ENCODE peak calls at places on chromosomes 11 and 22, in four cellular contexts. M is HCEC 1CT; D is activated CD4-positive, alpha-beta T cell treated with anti-CD3 and anti-CD28 coated beads, Interleukin-2, amount 50 U/mL, for 24 hours; G is KG1. H is an unnamed sample.

GRCh38 chr11:14418801-14419417 is 59.9 kb upstream of the RRAS2 start:
- DNase-seq in G (no peak), D (no peak), M (peak), H (no peak)

GRCh38 chr22:25203082-25203481 is 3.4 kb downstream of the CRYBB3 start:
- DNase-seq in D (no peak), G (no peak), M (no peak), H (no peak)

GRCh38 chr11:625636-626319 is 1.0 kb upstream of the CDHR5 start:
- DNase-seq in M (no peak), D (no peak), G (no peak), H (no peak)

GRCh38 chr11:95698939-95699562 is 90.5 kb downstream of the FAM76B start:
- DNase-seq in M (no peak), D (no peak), G (peak), H (no peak)

GRCh38 chr11:65500262-65501004 is 1.6 kb downstream of the MALAT1 start:
- DNase-seq in D (no peak), M (peak), G (no peak), H (peak)

GRCh38 chr11:86421976-86422770 is 47.5 kb downstream of the CCDC81 start:
- DNase-seq in D (no peak), G (no peak), M (no peak), H (no peak)

GRCh38 chr22:38873469-38874411 is 1.7 kb upstream of the CBX6 start:
- DNase-seq in M (no peak), G (no peak), D (no peak), H (no peak)

GRCh38 chr11:16169541-16169940 is 186.8 kb downstream of the SOX6 start:
- DNase-seq in G (no peak), M (peak), D (no peak), H (peak)

GRCh38 chr11:32310218-32310601 is 125.1 kb downstream of the WT1 start:
- DNase-seq in G (no peak), M (no peak), D (no peak), H (no peak)

GRCh38 chr11:64971421-64972233 is at the start of gene MAJIN:
- DNase-seq in D (peak), M (no peak), G (no peak), H (no peak)

GRCh38 chr11:135027461-135027860 is 615.4 kb upstream of the B3GAT1 start:
- DNase-seq in M (no peak), G (peak), D (no peak), H (no peak)

GRCh38 chr11:11843642-11844041 is 1.9 kb downstream of the USP47 start:
- DNase-seq in D (no peak), M (no peak), G (no peak), H (no peak)

GRCh38 chr11:59776210-59777066 is 21.3 kb downstream of the STX3 start:
- DNase-seq in G (no peak), M (peak), D (no peak), H (peak)

GRCh38 chr22:41003041-41003440 is 51.9 kb downstream of the RBX1 start:
- DNase-seq in G (no peak), M (no peak), D (no peak), H (no peak)

GRCh38 chr11:104609297-104609696 is 289.0 kb downstream of the CASP12 start:
- DNase-seq in D (peak), G (peak), M (peak), H (peak)

GRCh38 chr11:61791737-61792309 is 576 bp downstream of the TMEM258 start:
- DNase-seq in D (no peak), G (no peak), M (peak), H (peak)

GRCh38 chr22:30224161-30224857 is 22.2 kb downstream of the LIF start:
- DNase-seq in G (no peak), M (no peak), D (no peak), H (peak)

GRCh38 chr11:60899021-60899936 is 7.1 kb downstream of the PRPF19 start:
- DNase-seq in G (peak), D (no peak), M (peak), H (peak)

GRCh38 chr22:48703265-48703941 is 1124.3 kb downstream of the BRD1 start:
- DNase-seq in M (no peak), G (no peak), D (no peak), H (no peak)

H was measured in HFFc6.